ENCODE peak calls at places on chromosomes 5 and 9, in six cellular contexts. H is stimulated activated CD4-positive, alpha-beta T cell treated with anti-CD3 and anti-CD28 coated beads, Interleukin-1b, Interleukin-23, amount 100 ng/mL, for 24 hours; F is activated naive CD4-positive, alpha-beta T cell treated with Interleukin-2 at 50 U/mL for 16 hours; T is activated T-helper 1 cell treated with anti-CD3 and anti-CD28 coated beads, Interleukin-2, amount 50 U/mL, for 16 hours; D is NCI-H1048; B is NCI-H226. W is an unnamed sample.

GRCh38 chr5:149392718-149393117 is 13.6 kb upstream of the IL17B start:
- DNase-seq in F (no peak), B (peak; percentile 66), D (no peak), T (no peak), H (no peak), W (no peak)

GRCh38 chr9:136521541-136521940 is 24.3 kb downstream of the NOTCH1 start:
- DNase-seq in B (no peak), T (no peak), H (no peak), F (no peak), D (no peak), W (peak; percentile 75)

GRCh38 chr9:129962889-129963703 is 79.9 kb downstream of the FNBP1 start:
- DNase-seq in B (no peak), F (peak; percentile 75), H (peak; percentile 37), T (peak; percentile 45), D (no peak), W (no peak)

GRCh38 chr9:121717141-121717749 is 65.8 kb downstream of the DAB2IP start:
- DNase-seq in B (no peak), D (no peak), H (no peak), F (no peak), T (no peak), W (no peak)

GRCh38 chr5:145980718-145981117 is 44.3 kb downstream of the SH3RF2 start:
- DNase-seq in T (no peak), F (no peak), D (no peak), H (no peak), B (no peak), W (no peak)

GRCh38 chr9:37787059-37787458 is 2.2 kb upstream of the EXOSC3 start:
- DNase-seq in T (no peak), H (no peak), D (no peak), F (no peak), B (no peak), W (no peak)

GRCh38 chr9:128168731-128169308 is 8.8 kb downstream of the BBLN start:
- DNase-seq in H (no peak), T (no peak), B (no peak), D (no peak), F (no peak), W (no peak)

GRCh38 chr5:132222649-132223038 is 5.0 kb downstream of the P4HA2 start:
- DNase-seq in T (no peak), F (no peak), B (no peak), D (no peak), H (no peak), W (no peak)

GRCh38 chr9:113531919-113532808 is 68.6 kb downstream of the RGS3 start:
- DNase-seq in D (no peak), H (no peak), F (no peak), B (no peak), T (no peak), W (peak; percentile 45)

GRCh38 chr9:36828574-36829141 is 205.4 kb downstream of the PAX5 start:
- DNase-seq in D (no peak), H (no peak), T (no peak), F (no peak), B (no peak), W (peak; percentile 35)

GRCh38 chr5:142011572-142012185 is 1.1 kb downstream of the GNPDA1 start:
- DNase-seq in B (no peak), F (peak; percentile 20), H (no peak), D (no peak), T (no peak), W (no peak)

GRCh38 chr5:56669534-56670483 is 145.5 kb upstream of the MAP3K1 start:
- DNase-seq in B (no peak), H (no peak), T (no peak), D (no peak), F (peak; percentile 33), W (peak; percentile 14)

GRCh38 chr5:176724472-176724871 is 77.2 kb downstream of the TSPAN17 start:
- DNase-seq in D (no peak), T (no peak), H (no peak), F (no peak), B (no peak), W (no peak)

GRCh38 chr9:106277931-106278330 is 583.6 kb downstream of the TMEM38B start:
- DNase-seq in F (no peak), D (no peak), B (no peak), H (no peak), T (no peak), W (no peak)

GRCh38 chr9:21070171-21070571 is 7.6 kb downstream of the IFNB1 start:
- DNase-seq in T (no peak), B (peak; percentile 80), H (no peak), F (no peak), D (no peak), W (peak; percentile 81)

GRCh38 chr5:34460496-34460895 is 195.6 kb upstream of the RAI14 start:
- DNase-seq in B (no peak), H (no peak), D (no peak), T (no peak), F (no peak), W (no peak)

GRCh38 chr9:19160085-19160484 is 32.8 kb upstream of the PLIN2 start:
- DNase-seq in D (no peak), T (no peak), H (no peak), F (no peak), B (no peak), W (no peak)

GRCh38 chr5:107395632-107396350 is 274.9 kb downstream of the EFNA5 start:
- DNase-seq in F (no peak), T (no peak), D (no peak), B (no peak), H (no peak), W (no peak)

GRCh38 chr9:136181784-136182421 is 23.0 kb downstream of the LHX3 start:
- DNase-seq in T (no peak), D (no peak), F (no peak), H (no peak), B (no peak), W (no peak)

GRCh38 chr5:169542811-169543210 is 40.8 kb upstream of the SPDL1 start:
- DNase-seq in T (no peak), B (no peak), D (no peak), F (no peak), H (no peak), W (no peak)

GRCh38 chr9:114321759-114322158 is 1.1 kb upstream of the ORM1 start:
- DNase-seq in B (peak; percentile 53), F (peak; percentile 39), H (no peak), D (no peak), T (no peak), W (no peak)

GRCh38 chr9:14961372-14962068 is 51.3 kb upstream of the FREM1 start:
- DNase-seq in H (no peak), T (no peak), F (no peak), D (no peak), B (no peak), W (no peak)

W was measured in ascending aorta.